ENCODE peak calls at places on chromosomes 3 and 15, in five cellular contexts. H is esophagus squamous epithelium, O is PC-9, B is thoracic aorta, Y is AG04450. V is an unnamed sample.

GRCh38 chr3:172520332-172520831 is 2.8 kb downstream of the TNFSF10 start:
- DNase-seq in H (no peak), O (no peak), B (no peak), Y (peak), V (no peak)

GRCh38 chr3:124558898-124559649 is 171.2 kb upstream of the UMPS start:
- DNase-seq in H (no peak), O (peak), B (peak), Y (peak), V (peak)

GRCh38 chr3:8727793-8728517 is 5.6 kb upstream of the CAV3 start:
- DNase-seq in H (no peak), O (no peak), B (no peak), Y (no peak), V (no peak)

GRCh38 chr15:85763157-85763556 is 31.6 kb downstream of the KLHL25 start:
- DNase-seq in H (no peak), O (no peak), B (no peak), Y (no peak), V (no peak)

GRCh38 chr3:42377681-42378080 is 32.7 kb downstream of the LYZL4 start:
- DNase-seq in H (no peak), O (no peak), B (no peak), Y (no peak), V (no peak)

GRCh38 chr15:48624700-48625099 is 20.8 kb downstream of the FBN1 start:
- DNase-seq in H (no peak), O (no peak), B (no peak), Y (no peak), V (no peak)

GRCh38 chr3:5126586-5126985 is 4.5 kb downstream of the ARL8B start:
- DNase-seq in H (no peak), O (no peak), B (no peak), Y (no peak), V (no peak)

GRCh38 chr3:41690766-41691563 is 270.9 kb downstream of the ULK4 start:
- DNase-seq in H (no peak), O (no peak), B (no peak), Y (no peak), V (no peak)

GRCh38 chr15:68241088-68241935 is 11.8 kb upstream of the CLN6 start:
- DNase-seq in H (no peak), O (no peak), B (no peak), Y (no peak), V (peak)

GRCh38 chr3:53255360-53255774 is 455 bp downstream of the TKT start:
- DNase-seq in H (no peak), O (no peak), B (no peak), Y (no peak), V (no peak)

GRCh38 chr3:69422751-69423150 is 36.9 kb upstream of the FRMD4B start:
- DNase-seq in H (no peak), O (no peak), B (no peak), Y (no peak), V (no peak)

GRCh38 chr15:66042624-66043023 is 173.3 kb downstream of the RAB11A start:
- DNase-seq in H (no peak), O (no peak), B (no peak), Y (no peak), V (no peak)

GRCh38 chr15:74995779-74996765 is 709 bp downstream of the SCAMP5 start:
- DNase-seq in H (no peak), O (no peak), B (no peak), Y (no peak), V (no peak)

GRCh38 chr15:77798151-77798550 is 165.4 kb upstream of the LINGO1 start:
- DNase-seq in H (no peak), O (no peak), B (no peak), Y (no peak), V (no peak)

DNA sequence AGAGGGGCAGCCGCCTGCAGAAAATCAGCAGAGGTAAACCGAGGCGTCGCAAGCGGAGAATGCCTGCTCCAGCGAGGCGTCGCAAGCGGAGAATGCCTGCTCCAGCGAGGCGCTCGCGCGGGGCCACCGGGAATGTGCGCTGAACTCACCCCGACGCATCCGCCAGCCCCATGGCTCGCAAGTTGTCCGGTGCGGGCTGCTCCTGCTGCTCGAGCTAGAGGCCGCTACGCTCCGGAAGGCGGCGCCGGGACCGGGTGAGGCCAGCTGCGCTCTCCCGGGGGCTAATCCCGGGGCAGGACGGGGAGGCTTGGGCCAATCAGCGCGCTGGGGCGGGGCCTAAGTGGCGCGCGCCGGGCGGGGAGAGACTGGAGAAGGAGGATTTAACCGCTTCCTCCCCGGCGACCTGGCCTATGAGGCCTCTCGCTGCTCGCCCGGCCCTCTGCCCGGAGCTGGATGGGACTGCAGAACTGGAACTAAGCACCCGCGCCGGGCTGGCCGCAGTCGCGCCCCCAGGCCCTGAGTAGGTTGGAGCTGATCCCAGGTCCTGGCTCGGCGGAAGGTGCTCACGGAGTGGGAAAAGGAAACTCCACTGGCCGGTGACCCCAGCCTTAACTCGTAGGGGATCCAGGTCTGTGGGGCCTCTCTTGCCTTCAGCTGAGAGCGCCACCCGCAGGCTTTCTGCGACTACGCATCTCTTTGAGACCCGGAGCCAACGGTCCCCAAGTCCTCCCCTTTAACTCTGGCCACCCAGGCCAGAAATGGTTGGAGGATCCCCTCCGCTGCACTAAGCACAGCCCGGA is at the start of gene SLC26A6:
- DNase-seq in H (peak), O (peak), B (peak), Y (peak), V (peak)
- TF ChIP-seq CTCF in H (peak), O (peak), B (peak), Y (peak), V (peak)

GRCh38 chr3:105788548-105789036 is 80.2 kb downstream of the CBLB start:
- DNase-seq in H (no peak), O (no peak), B (no peak), Y (no peak), V (no peak)

GRCh38 chr3:105790534-105790933 is 78.3 kb downstream of the CBLB start:
- DNase-seq in H (no peak), O (no peak), B (no peak), Y (no peak), V (no peak)

GRCh38 chr3:105791134-105791533 is 77.7 kb downstream of the CBLB start:
- DNase-seq in H (no peak), O (no peak), B (no peak), Y (no peak), V (no peak)

GRCh38 chr3:105793040-105793439 is 75.8 kb downstream of the CBLB start:
- DNase-seq in H (no peak), O (no peak), B (no peak), Y (no peak), V (no peak)

GRCh38 chr3:105791919-105792786 is 76.7 kb downstream of the CBLB start:
- DNase-seq in H (peak), O (no peak), B (peak), Y (peak), V (no peak)
- H3K4me3 ChIP-seq in H (no peak), O (no peak), B (no peak), Y (no peak), V (no peak)

DNA sequence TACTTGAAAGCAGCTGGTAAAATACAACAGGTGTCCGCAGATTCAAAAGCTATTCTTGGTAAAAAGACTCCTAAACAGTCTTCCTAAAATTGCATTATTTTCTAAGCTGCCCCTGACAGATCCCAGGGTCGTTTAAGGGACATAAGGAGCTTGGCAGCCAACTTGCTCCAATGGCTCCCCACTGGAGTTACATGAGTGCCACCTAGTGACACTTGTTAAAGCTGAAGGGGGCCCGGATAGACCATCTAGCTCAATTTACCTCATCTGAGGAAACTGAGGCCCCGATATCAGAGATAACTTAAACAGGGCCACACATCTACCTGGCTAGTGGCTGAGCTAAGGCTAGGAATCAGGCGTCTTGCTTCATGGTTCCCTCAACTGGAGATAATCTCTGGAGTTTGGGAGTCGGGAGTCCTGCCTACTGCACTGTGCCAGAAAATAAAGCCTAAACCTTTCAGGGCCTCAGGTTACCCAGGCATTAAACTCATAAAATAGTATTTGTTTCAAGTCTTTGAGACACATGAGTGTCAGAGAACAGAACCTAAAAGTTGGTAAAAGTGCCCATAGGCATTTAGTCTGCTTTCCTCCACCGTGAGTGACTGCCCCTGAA is 6.5 kb upstream of the TBC1D23 start:
- DNase-seq in H (no peak), O (peak), B (no peak), Y (peak), V (peak)
- TF ChIP-seq CTCF in H (peak), O (peak), B (peak), Y (peak), V (peak)

GRCh38 chr3:54264050-54264449 is 141.7 kb downstream of the CACNA2D3 start:
- DNase-seq in H (no peak), O (no peak), B (no peak), Y (no peak), V (no peak)

GRCh38 chr3:54262943-54263342 is 140.6 kb downstream of the CACNA2D3 start:
- DNase-seq in H (no peak), O (no peak), B (no peak), Y (no peak), V (no peak)

GRCh38 chr3:54257114-54257513 is 134.8 kb downstream of the CACNA2D3 start:
- DNase-seq in H (no peak), O (no peak), B (no peak), Y (no peak), V (no peak)

DNA sequence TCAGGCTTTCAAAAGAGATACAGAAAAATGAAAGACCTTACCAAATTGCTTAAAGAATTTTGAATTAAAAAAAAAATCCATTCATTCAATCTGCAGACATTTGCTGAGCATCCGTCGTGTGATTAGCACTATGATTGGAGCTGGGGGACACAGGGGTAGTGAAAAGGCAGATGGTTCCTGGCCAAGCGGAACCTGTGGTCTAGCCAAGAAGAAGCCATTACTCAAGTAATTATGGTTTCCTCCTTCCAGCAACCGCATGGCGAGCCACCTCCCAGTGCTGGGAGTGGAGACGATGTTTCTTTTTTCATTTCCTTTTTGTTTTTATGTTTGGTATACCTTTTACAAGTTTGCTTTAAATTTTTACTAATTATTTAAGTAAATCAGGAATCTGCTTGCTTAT is 140.2 kb downstream of the CACNA2D3 start:
- DNase-seq in H (no peak), O (no peak), B (no peak), Y (no peak), V (no peak)
- H3K4me3 ChIP-seq in H (no peak), O (no peak), B (no peak), Y (no peak), V (no peak)

GRCh38 chr3:99213019-99213418 is 311.5 kb upstream of the DCBLD2 start:
- DNase-seq in H (no peak), O (no peak), B (no peak), Y (no peak), V (no peak)

DNA sequence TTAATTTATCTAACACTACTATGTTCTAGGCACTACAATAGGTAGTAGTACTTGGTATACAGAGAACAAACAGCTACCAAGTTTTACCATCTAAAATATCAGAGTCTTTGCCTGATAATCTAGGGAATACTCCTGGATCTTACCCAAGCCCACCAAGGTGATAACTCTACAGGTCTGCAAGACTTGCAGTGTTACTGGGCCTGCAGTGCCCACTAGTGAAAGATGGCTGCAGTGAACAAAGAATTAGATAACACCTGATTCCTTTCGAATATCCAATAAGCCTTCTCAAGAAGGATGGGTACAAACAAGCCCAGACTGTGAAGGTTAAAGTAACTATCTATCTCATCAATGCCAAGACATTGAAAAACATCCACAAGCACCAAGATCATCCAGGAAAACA is 317.0 kb upstream of the DCBLD2 start:
- DNase-seq in H (no peak), O (no peak), B (no peak), Y (no peak), V (no peak)
- TF ChIP-seq CTCF in H (no peak), O (no peak), B (no peak), Y (no peak), V (no peak)

GRCh38 chr15:99124641-99125040 is 19.8 kb downstream of the SYNM start:
- DNase-seq in H (no peak), O (no peak), B (no peak), Y (no peak), V (no peak)

GRCh38 chr15:99121691-99122410 is 17.0 kb downstream of the SYNM start:
- DNase-seq in H (no peak), O (no peak), B (no peak), Y (no peak), V (no peak)

GRCh38 chr15:99125061-99125990 is 20.4 kb downstream of the SYNM start:
- DNase-seq in H (no peak), O (no peak), B (peak), Y (no peak), V (no peak)

GRCh38 chr15:99122831-99123705 is 18.2 kb downstream of the SYNM start:
- DNase-seq in H (no peak), O (no peak), B (no peak), Y (no peak), V (no peak)

DNA sequence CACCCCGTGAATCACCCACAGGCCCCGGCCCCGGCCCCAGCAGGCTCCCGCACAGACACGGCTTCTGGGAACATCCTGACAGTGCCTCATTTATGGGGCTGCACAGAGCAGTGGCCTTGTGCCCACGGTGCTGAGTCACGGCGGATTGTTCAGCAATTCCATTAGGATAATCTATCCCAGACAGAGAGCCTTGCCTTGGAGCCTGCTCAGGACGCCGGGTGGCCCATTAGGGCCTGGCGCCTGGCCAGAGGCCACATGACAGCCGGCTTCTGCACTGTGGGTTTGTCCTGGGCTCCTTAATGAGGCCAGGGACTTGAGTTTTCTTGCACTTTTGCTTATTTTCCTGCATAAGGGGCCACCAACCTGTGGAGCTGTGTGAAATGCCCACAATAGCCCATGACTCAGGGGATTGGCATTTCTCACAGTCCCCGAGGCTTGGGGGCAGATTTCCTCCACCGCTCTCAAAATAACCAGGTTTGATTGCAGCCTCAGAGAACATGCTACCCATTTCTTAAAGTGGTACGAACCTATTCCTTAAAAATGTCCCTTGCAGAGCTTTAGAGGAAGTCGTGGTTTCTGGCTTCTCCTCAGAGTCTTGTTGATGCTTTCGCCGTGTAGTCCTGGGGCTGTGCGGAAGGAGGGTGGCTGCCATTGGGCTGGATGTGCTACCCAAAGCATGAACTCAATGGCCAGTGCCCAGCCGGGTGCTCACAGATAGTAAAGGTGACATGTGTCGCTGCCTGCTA is 19.0 kb downstream of the SYNM start:
- DNase-seq in H (no peak), O (peak), B (peak), Y (peak), V (peak)
- H3K4me3 ChIP-seq in H (peak), O (peak), B (peak), Y (peak), V (no peak)

GRCh38 chr15:57015360-57015759 is 96.9 kb downstream of the TCF12 start:
- DNase-seq in H (no peak), O (no peak), B (no peak), Y (no peak), V (no peak)
- TF ChIP-seq CTCF in H (no peak), O (no peak), B (no peak), Y (no peak), V (no peak)

DNA sequence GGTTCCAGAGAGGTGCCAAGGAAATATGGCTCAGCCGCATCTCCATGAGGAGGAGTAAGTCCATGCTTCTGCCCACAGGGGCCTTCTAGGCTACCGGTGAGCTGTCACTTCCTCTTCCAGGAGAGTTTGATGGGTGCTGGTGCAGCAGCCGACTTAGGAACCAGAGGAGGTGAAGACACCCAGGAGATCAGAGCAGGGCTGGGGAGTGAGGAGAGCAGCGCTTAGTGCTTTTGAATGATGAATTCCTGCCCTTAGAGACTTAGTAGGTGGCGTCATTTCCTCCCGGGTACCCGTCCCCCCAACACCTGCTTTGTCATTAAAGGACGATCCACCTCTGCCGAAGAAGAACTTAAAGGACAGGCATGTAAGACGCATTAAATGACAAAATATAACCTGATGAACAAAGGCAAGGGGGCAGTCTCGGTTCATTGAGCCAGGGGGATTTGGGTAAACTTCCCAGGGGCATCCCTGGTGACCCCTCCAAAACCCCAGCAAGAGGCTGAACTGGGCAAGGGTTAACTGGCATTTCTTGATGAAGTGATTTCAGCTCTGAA is 67.6 kb downstream of the HES1 start:
- DNase-seq in H (no peak), O (peak), B (no peak), Y (no peak), V (no peak)
- H3K4me3 ChIP-seq in H (peak), O (peak), B (peak), Y (no peak), V (no peak)

DNA sequence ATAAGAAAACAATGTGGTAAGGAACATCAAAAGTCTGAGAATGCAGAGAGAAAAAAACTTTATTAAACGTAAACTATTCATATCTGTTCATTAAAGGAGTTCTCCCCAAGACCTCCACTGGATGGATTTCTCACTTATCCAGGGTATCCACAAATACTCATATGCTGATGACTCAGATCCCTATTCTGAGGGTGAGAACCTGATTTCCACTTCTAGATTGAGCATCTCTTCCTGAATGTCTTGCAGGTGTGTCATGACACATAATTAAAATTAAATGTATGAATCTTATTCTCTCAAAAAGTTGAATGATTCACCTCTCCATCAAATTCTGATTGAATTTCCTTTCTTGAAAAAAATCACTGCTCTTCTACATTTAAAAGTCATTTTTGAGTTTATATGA is 199.9 kb downstream of the MFSD1 start:
- DNase-seq in H (no peak), O (no peak), B (no peak), Y (no peak), V (no peak)
- TF ChIP-seq CTCF in H (no peak), O (no peak), B (no peak), Y (no peak), V (no peak)

V was measured in LNCaP clone FGC.